ENCODE peak calls at places on chromosomes 7 and 10, in ten cellular contexts. Z is IMR-90, O is non-pigmented ciliary epithelial cell, Q is left ventricle myocardium inferior, W is C1 segment of cervical spinal cord, A is neural progenitor cell, I is globus pallidus, R is NCI-H345, G is T follicular helper cell, H is GM20000. E is an unnamed sample.

GRCh38 chr7:101058355-101058754 is 26.9 kb upstream of the TRIM56 start:
- DNase-seq in Z (peak), O (no peak), Q (peak), W (peak), A (peak), I (peak), R (no peak), G (peak), H (peak), E (no peak)

GRCh38 chr10:23015021-23015707 is 80.2 kb upstream of the MSRB2 start:
- DNase-seq in Z (no peak), O (no peak), Q (no peak), W (no peak), A (no peak), I (no peak), R (no peak), G (no peak), H (peak), E (no peak)

GRCh38 chr7:131819891-131820290 is 263.5 kb upstream of the PODXL start:
- DNase-seq in Z (no peak), O (no peak), Q (no peak), W (no peak), A (peak), I (no peak), R (no peak), G (no peak), H (no peak), E (no peak)

GRCh38 chr10:13728898-13729535 is 142.3 kb downstream of the PRPF18 start:
- DNase-seq in Z (no peak), O (no peak), Q (no peak), W (no peak), A (no peak), I (no peak), R (no peak), G (no peak), H (no peak), E (no peak)

GRCh38 chr7:148296994-148297644 is 293.4 kb upstream of the C7orf33 start:
- DNase-seq in Z (no peak), O (no peak), Q (no peak), W (no peak), A (no peak), I (no peak), R (no peak), G (no peak), H (no peak), E (no peak)

GRCh38 chr7:100465702-100466311 is 1.7 kb upstream of the SPACDR start:
- DNase-seq in Z (peak), O (no peak), Q (peak), W (peak), A (peak), I (peak), R (peak), G (no peak), H (peak), E (no peak)

GRCh38 chr7:27192546-27193334 is 7.2 kb downstream of the HOXA13 start:
- DNase-seq in Z (no peak), O (no peak), Q (no peak), W (no peak), A (peak), I (no peak), R (no peak), G (no peak), H (no peak), E (no peak)

GRCh38 chr7:12111461-12112405 is 99.4 kb upstream of the TMEM106B start:
- DNase-seq in Z (no peak), O (no peak), Q (no peak), W (peak), A (peak), I (peak), R (no peak), G (no peak), H (no peak), E (no peak)

GRCh38 chr10:102231357-102232318 is 5.5 kb downstream of the ELOVL3 start:
- DNase-seq in Z (no peak), O (no peak), Q (peak), W (no peak), A (peak), I (no peak), R (peak), G (peak), H (peak), E (no peak)

GRCh38 chr10:79434816-79435215 is 10.6 kb downstream of the ZCCHC24 start:
- DNase-seq in Z (peak), O (no peak), Q (no peak), W (no peak), A (no peak), I (no peak), R (no peak), G (no peak), H (no peak), E (no peak)

GRCh38 chr7:149855368-149856305 is 17.5 kb downstream of the ZNF862 start:
- DNase-seq in Z (peak), O (peak), Q (no peak), W (no peak), A (peak), I (no peak), R (peak), G (no peak), H (no peak), E (no peak)

GRCh38 chr7:22350466-22351328 is 6.3 kb downstream of the RAPGEF5 start:
- DNase-seq in Z (peak), O (no peak), Q (no peak), W (no peak), A (no peak), I (no peak), R (no peak), G (no peak), H (no peak), E (no peak)

GRCh38 chr10:49690673-49691356 is 11.4 kb downstream of the C10orf53 start:
- DNase-seq in Z (peak), O (no peak), Q (no peak), W (no peak), A (peak), I (no peak), R (no peak), G (no peak), H (no peak), E (no peak)

GRCh38 chr10:124624875-124625274 is 119.3 kb downstream of the FAM53B start:
- DNase-seq in Z (no peak), O (no peak), Q (no peak), W (no peak), A (no peak), I (no peak), R (no peak), G (no peak), H (no peak), E (no peak)

GRCh38 chr7:122380993-122381392 is 76.4 kb upstream of the FEZF1 start:
- DNase-seq in Z (no peak), O (no peak), Q (no peak), W (no peak), A (peak), I (no peak), R (no peak), G (no peak), H (no peak), E (no peak)

GRCh38 chr7:100584677-100585510 is 1.0 kb downstream of the LRCH4 start:
- DNase-seq in Z (peak), O (no peak), Q (peak), W (no peak), A (peak), I (no peak), R (peak), G (no peak), H (no peak), E (no peak)

GRCh38 chr7:27159278-27160146 is 3.0 kb upstream of the HOXA7 start:
- DNase-seq in Z (no peak), O (no peak), Q (peak), W (no peak), A (no peak), I (no peak), R (no peak), G (no peak), H (no peak), E (peak)

GRCh38 chr10:75887369-75887768 is 455.9 kb downstream of the LRMDA start:
- DNase-seq in Z (no peak), O (no peak), Q (no peak), W (no peak), A (no peak), I (no peak), R (no peak), G (no peak), H (no peak), E (no peak)

GRCh38 chr7:151695856-151696555 is 176.3 kb upstream of the RHEB start:
- DNase-seq in Z (no peak), O (no peak), Q (peak), W (peak), A (peak), I (peak), R (peak), G (no peak), H (no peak), E (no peak)